ENCODE peak calls at places on chromosomes 4 and X, in eight cellular contexts. U, L, V, Q, H, X, E and P are unnamed samples.

GRCh38 chr4:25401066-25401465 is 24.0 kb downstream of the ANAPC4 start:
- DNase-seq in H (peak; percentile 15), Q (no peak), L (no peak), E (no peak), V (no peak), U (no peak), X (no peak), P (no peak)

GRCh38 chrX:65522739-65523372 is 11.7 kb downstream of the LAS1L start:
- DNase-seq in V (no peak), X (no peak), L (no peak), U (no peak), H (no peak), Q (no peak), E (no peak), P (no peak)

GRCh38 chr4:5082381-5082780 is 31.1 kb downstream of the STK32B start:
- DNase-seq in Q (no peak), H (no peak), U (no peak), V (no peak), E (no peak), X (no peak), L (no peak), P (no peak)

GRCh38 chr4:7978907-7979651 is 39.4 kb upstream of the AFAP1 start:
- DNase-seq in Q (no peak), L (no peak), X (no peak), U (no peak), E (no peak), V (no peak), H (no peak), P (peak; percentile 16)

GRCh38 chrX:48790477-48790876 is 4.1 kb downstream of the GATA1 start:
- DNase-seq in L (no peak), U (no peak), X (no peak), H (no peak), E (no peak), V (no peak), Q (no peak), P (no peak)

GRCh38 chr4:145565328-145565727 is 53.9 kb upstream of the MMAA start:
- DNase-seq in H (no peak), L (no peak), Q (no peak), E (no peak), X (no peak), V (no peak), U (no peak), P (no peak)

GRCh38 chr4:137376312-137376711 is 156.0 kb downstream of the PCDH18 start:
- DNase-seq in E (no peak), L (no peak), V (no peak), Q (no peak), H (no peak), X (no peak), U (no peak), P (no peak)

GRCh38 chrX:48896611-48897011 is 957 bp downstream of the TIMM17B start:
- DNase-seq in X (no peak), V (no peak), L (no peak), U (no peak), E (no peak), H (no peak), Q (no peak), P (no peak)

GRCh38 chr4:152454398-152455011 is 81.4 kb downstream of the FBXW7 start:
- DNase-seq in X (no peak), E (no peak), L (no peak), Q (no peak), V (no peak), H (no peak), U (no peak), P (no peak)

GRCh38 chr4:48109413-48110263 is 24.4 kb downstream of the TXK start:
- DNase-seq in E (peak; percentile 35), V (no peak), Q (no peak), X (no peak), L (no peak), H (peak; percentile 35), U (no peak), P (no peak)

GRCh38 chrX:19593684-19594083 is 78.4 kb upstream of the MAP3K15 start:
- DNase-seq in L (no peak), H (no peak), U (no peak), X (no peak), Q (no peak), V (no peak), E (peak; percentile 17), P (no peak)

GRCh38 chr4:8506373-8507250 is 66.0 kb downstream of the TRMT44 start:
- DNase-seq in L (no peak), H (no peak), Q (peak; percentile 36), U (peak; percentile 53), E (no peak), X (no peak), V (no peak), P (peak; percentile 86)

GRCh38 chrX:45445745-45446412 is 245.2 kb upstream of the DIPK2B start:
- DNase-seq in Q (no peak), V (no peak), H (peak; percentile 47), X (no peak), L (no peak), U (no peak), E (no peak), P (no peak)

GRCh38 chr4:7254736-7255487 is 62.6 kb downstream of the SORCS2 start:
- DNase-seq in U (peak; percentile 36), E (peak; percentile 41), Q (no peak), L (no peak), H (no peak), X (no peak), V (no peak), P (no peak)

GRCh38 chrX:44474410-44474809 is 68.2 kb downstream of the FUNDC1 start:
- DNase-seq in E (no peak), Q (no peak), H (no peak), L (no peak), X (no peak), U (no peak), V (no peak), P (no peak)

GRCh38 chrX:118839334-118839958 is 15.8 kb downstream of the ZCCHC12 start:
- DNase-seq in E (peak; percentile 76), X (peak; percentile 38), H (no peak), U (peak; percentile 83), L (peak; percentile 84), Q (peak; percentile 62), V (no peak), P (peak; percentile 85)

DNA sequence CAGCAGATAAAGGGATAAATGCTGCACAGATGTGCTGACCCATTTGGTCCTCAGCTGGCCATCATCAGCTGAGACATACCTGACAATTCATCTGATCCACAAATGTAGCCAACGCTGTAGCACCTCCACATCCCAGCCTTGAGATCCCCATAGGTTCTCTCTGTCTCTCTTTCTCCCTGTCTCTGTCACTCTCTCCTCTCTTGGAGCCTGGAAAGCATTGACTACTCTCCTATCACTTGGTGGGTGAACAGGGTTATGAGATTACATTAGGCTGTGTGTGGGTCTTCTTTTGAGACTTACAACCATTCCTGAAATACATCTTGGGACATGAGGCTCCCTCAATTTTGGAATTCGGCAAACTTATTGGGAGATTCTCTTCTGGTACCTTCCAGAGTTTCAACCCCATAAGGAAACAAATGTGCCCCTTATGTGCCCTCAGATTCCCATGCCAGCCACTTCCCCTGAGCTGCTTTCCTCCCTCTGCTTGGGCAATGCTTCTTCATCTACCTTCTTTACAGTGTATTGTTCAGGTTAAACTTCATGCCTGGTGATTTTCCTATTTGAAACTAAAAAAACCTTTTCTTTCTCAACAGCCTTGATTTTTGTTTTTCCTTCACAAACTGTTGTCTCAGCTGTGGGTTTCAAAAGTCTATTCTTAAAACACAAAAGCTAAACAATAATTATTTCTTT is 29.1 kb upstream of the FGF2 start:
- DNase-seq in H (no peak), V (no peak), X (no peak), U (no peak), L (no peak), Q (no peak), E (no peak), P (no peak)
- H3K4me3 ChIP-seq in H (peak overlapping the region; percentile 16), V (peak overlapping the region; percentile 49), X (no peak overlapping the region), U (peak overlapping the region; percentile 38), L (no peak overlapping the region), Q (no peak overlapping the region), E (no peak overlapping the region), P (peak overlapping the region; percentile 27)

DNA sequence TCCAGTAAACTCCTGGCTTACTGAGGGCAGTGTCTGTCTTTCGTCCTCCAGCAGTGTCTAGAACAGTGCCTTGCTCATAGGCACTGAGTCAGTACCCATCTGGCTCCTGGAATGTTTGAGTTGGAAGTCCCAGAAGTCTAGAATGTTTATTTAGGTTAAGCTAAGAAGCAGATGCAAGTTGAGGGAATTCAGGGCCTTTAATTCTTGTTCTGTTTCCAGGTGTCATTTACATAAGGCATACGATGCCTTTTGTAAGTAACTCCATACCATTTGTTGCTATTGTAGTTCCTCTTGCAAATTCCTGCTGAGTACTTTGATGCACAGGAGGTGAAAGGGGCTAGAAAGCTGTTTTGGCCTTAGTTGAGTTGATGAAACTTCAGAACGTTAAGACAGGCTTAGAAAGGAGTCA is 22.2 kb downstream of the ARHGAP10 start:
- DNase-seq in U (no peak), X (no peak), H (no peak), Q (no peak), L (no peak), E (no peak), V (no peak), P (no peak)
- H3K27ac ChIP-seq in U (peak overlapping the region; percentile 10), X (no peak overlapping the region), H (peak overlapping the region; percentile 54), Q (no peak overlapping the region), L (no peak overlapping the region), E (no peak overlapping the region), V (peak overlapping the region; percentile 75), P (no peak overlapping the region)

GRCh38 chr4:101792056-101792575 is 1.6 kb downstream of the BANK1 start:
- DNase-seq in U (no peak), X (no peak), Q (no peak), V (no peak), E (no peak), L (no peak), H (no peak), P (no peak)
- H3K4me3 ChIP-seq in U (no peak overlapping the region), X (no peak overlapping the region), Q (no peak overlapping the region), V (no peak overlapping the region), E (no peak overlapping the region), L (no peak overlapping the region), H (no peak overlapping the region), P (no peak overlapping the region)

GRCh38 chrX:12988797-12989196 is 13.9 kb downstream of the TMSB4X start:
- DNase-seq in U (no peak), L (no peak), H (no peak), X (no peak), E (no peak), V (no peak), Q (no peak), P (no peak)

GRCh38 chrX:12986886-12987285 is 12.0 kb downstream of the TMSB4X start:
- DNase-seq in U (no peak), V (no peak), X (no peak), E (no peak), Q (no peak), H (no peak), L (no peak), P (no peak)

GRCh38 chrX:12986164-12986779 is 11.4 kb downstream of the TMSB4X start:
- DNase-seq in Q (no peak), L (no peak), X (no peak), E (no peak), H (no peak), U (no peak), V (no peak), P (no peak)

GRCh38 chrX:12987900-12988594 is 13.1 kb downstream of the TMSB4X start:
- DNase-seq in E (no peak), Q (no peak), U (no peak), X (no peak), H (no peak), V (no peak), L (no peak), P (no peak)

DNA sequence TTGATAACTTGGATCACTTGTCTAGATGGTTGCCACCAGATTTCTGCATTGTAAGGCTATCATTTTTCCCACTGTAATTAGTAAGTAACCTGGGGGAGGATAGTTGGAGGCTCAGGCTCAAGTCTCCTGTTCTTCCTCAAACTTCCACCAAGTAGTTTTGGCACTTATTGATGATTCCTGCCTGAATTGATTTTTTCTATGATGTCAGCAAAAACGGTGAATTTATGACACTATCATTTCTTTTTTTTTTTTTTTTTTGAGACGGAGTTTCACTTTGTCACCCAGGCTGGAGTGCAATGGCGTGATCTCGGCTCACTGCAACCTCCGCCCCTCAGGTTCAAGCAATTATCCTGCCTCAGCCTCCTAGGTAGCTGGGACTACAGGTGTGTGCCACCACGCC is 12.4 kb downstream of the TMSB4X start:
- DNase-seq in X (no peak), L (no peak), U (no peak), V (no peak), H (no peak), E (no peak), Q (no peak), P (no peak)
- H3K27ac ChIP-seq in X (no peak overlapping the region), L (no peak overlapping the region), U (no peak overlapping the region), V (no peak overlapping the region), H (peak overlapping the region; percentile 91), E (no peak overlapping the region), Q (no peak overlapping the region), P (no peak overlapping the region)